ENCODE peak calls at places on chromosomes 16 and 17, in four cellular contexts. One of them, this sample, is unnamed.

GRCh38 chr17:75063201-75063600 is 16.2 kb downstream of the KCTD2 start:
- DNase-seq in GM12878: no peak
- DNase-seq in HepG2: no peak
- DNase-seq in K562: no peak
- DNase-seq in this sample: no peak

GRCh38 chr16:84699712-84700517 is at the start of gene USP10:
- DNase-seq in GM12878: no peak
- DNase-seq in HepG2: peak
- DNase-seq in K562: peak
- DNase-seq in this sample: peak

GRCh38 chr17:67994827-67995567 is 1.3 kb downstream of the C17orf58 start:
- DNase-seq in GM12878: no peak
- DNase-seq in HepG2: no peak
- DNase-seq in K562: no peak
- DNase-seq in this sample: no peak

GRCh38 chr17:50203086-50203485 is 1.7 kb upstream of the COL1A1 start:
- DNase-seq in GM12878: no peak
- DNase-seq in HepG2: no peak
- DNase-seq in K562: no peak
- DNase-seq in this sample: no peak

GRCh38 chr17:63622571-63623390 is 564 bp downstream of the MAP3K3 start:
- DNase-seq in GM12878: no peak
- DNase-seq in HepG2: peak
- DNase-seq in K562: peak
- DNase-seq in this sample: peak

GRCh38 chr16:50248845-50249244 is 17.5 kb upstream of the ADCY7 start:
- DNase-seq in GM12878: no peak
- DNase-seq in HepG2: no peak
- DNase-seq in K562: no peak
- DNase-seq in this sample: no peak

GRCh38 chr16:22192261-22193133 is 13.6 kb upstream of the EEF2K start:
- DNase-seq in GM12878: peak
- DNase-seq in HepG2: peak
- DNase-seq in K562: peak
- DNase-seq in this sample: no peak

GRCh38 chr17:56754523-56755208 is 79.1 kb downstream of the C17orf67 start:
- DNase-seq in GM12878: no peak
- DNase-seq in HepG2: peak
- DNase-seq in K562: no peak
- DNase-seq in this sample: peak

GRCh38 chr17:33779399-33779697 is 475.7 kb upstream of the CCL2 start:
- DNase-seq in GM12878: no peak
- DNase-seq in HepG2: no peak
- DNase-seq in K562: no peak
- DNase-seq in this sample: no peak

GRCh38 chr17:69314246-69315030 is 12.5 kb downstream of the ABCA5 start:
- DNase-seq in GM12878: no peak
- DNase-seq in HepG2: no peak
- DNase-seq in K562: no peak
- DNase-seq in this sample: peak

GRCh38 chr16:87552072-87552718 is 50.1 kb upstream of the JPH3 start:
- DNase-seq in GM12878: no peak
- DNase-seq in HepG2: no peak
- DNase-seq in K562: no peak
- DNase-seq in this sample: no peak

GRCh38 chr16:87550510-87550961 is 51.8 kb upstream of the JPH3 start:
- DNase-seq in GM12878: no peak
- DNase-seq in HepG2: no peak
- DNase-seq in K562: peak
- DNase-seq in this sample: peak

GRCh38 chr16:87552772-87553171 is 49.5 kb upstream of the JPH3 start:
- DNase-seq in GM12878: no peak
- DNase-seq in HepG2: no peak
- DNase-seq in K562: no peak
- DNase-seq in this sample: no peak

GRCh38 chr16:87549627-87550509 is 52.4 kb upstream of the JPH3 start:
- DNase-seq in GM12878: no peak
- DNase-seq in HepG2: no peak
- DNase-seq in K562: no peak
- DNase-seq in this sample: no peak

DNA sequence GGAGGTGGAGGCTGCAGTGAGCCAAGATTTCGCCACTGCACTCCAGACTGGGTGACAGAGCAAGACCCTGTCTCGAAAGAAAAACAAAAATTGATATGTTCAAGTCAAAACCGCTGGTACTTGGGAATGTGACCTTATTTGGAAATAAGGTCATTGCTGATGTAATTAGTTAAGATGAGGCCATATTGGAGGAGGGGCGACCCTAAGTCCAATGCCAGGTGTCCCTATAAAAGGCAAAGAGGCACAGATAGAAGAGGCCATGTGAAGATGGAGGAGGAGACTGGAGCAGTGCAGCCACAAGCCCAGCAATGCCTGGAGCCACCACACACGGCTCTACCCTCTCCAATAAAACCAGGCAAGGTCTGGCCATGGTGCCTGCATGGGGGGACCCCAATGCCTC is 50.8 kb upstream of the JPH3 start:
- DNase-seq in GM12878: no peak
- DNase-seq in HepG2: no peak
- DNase-seq in K562: no peak
- DNase-seq in this sample: no peak
- TF ChIP-seq TARDBP in GM12878: no peak
- TF ChIP-seq TARDBP in HepG2: no peak
- TF ChIP-seq TARDBP in K562: no peak
- TF ChIP-seq TARDBP in this sample: no peak

GRCh38 chr17:31068291-31068690 is 26.5 kb upstream of the NF1 start:
- DNase-seq in GM12878: no peak
- DNase-seq in HepG2: peak
- DNase-seq in K562: peak
- DNase-seq in this sample: peak
- TF ChIP-seq TARDBP in GM12878: no peak
- TF ChIP-seq TARDBP in HepG2: no peak
- TF ChIP-seq TARDBP in K562: no peak
- TF ChIP-seq TARDBP in this sample: no peak

GRCh38 chr16:27040671-27041070 is 26.1 kb upstream of the C16orf82 start:
- DNase-seq in GM12878: no peak
- DNase-seq in HepG2: no peak
- DNase-seq in K562: no peak
- DNase-seq in this sample: no peak
- TF ChIP-seq TARDBP in GM12878: no peak
- TF ChIP-seq TARDBP in HepG2: no peak
- TF ChIP-seq TARDBP in K562: no peak
- TF ChIP-seq TARDBP in this sample: no peak

DNA sequence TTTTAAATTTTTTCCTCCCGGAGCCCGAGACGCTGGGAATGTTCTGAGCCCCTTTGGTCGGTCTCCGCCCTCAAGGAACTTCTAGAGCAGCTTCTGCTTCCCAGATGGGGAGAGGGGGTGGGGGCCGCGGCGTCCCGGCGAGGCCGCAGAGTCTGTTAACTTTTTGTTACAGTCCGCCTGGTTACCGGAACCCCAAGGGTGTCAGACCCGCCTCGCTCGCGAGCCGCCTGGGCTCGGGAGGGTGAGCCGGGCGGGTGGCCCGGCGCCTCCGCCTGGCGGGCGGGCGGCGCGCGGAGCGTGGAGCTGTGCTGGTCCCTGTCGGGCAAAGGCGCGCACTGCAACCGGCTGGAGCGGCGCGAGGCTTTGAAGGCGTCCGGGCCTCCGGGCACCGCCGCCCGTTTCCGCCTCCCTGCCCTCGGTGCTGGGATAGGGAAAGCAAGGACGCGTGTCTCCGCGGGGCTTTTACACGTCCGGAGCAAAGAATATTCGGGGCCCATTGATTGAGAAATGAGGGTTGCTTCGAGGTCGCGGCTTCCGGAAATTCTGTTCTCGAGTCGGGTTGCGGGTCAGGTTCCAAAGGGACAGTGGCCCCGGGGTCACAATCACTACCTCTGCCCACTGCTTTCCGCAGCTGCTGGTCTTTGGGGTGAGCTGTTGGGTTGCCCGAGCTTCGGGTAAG is 1.7 kb downstream of the HS3ST3B1 start:
- DNase-seq in GM12878: no peak
- DNase-seq in HepG2: peak
- DNase-seq in K562: peak
- DNase-seq in this sample: peak
- TF ChIP-seq TARDBP in GM12878: no peak
- TF ChIP-seq TARDBP in HepG2: no peak
- TF ChIP-seq TARDBP in K562: no peak
- TF ChIP-seq TARDBP in this sample: no peak

This sample was measured in HEK293T.